ENCODE peak calls at places on chromosomes 12 and 14, in ten cellular contexts. Z is lower lobe of right lung; K is activated CD8-positive, alpha-beta memory T cell treated with anti-CD3 and anti-CD28 coated beads for 24 hours; N is posterior cingulate gyrus; M is smooth muscle cell of the brain vasculature; L is RWPE1; F is HFF-Myc; X is left ventricle myocardium inferior; C is non-pigmented ciliary epithelial cell; S is left kidney. W is an unnamed sample.

GRCh38 chr12:84077692-84078091 is 834.9 kb downstream of the SLC6A15 start:
- DNase-seq in Z (no peak), K (no peak), N (no peak), M (no peak), L (no peak), F (no peak), X (no peak), C (no peak), S (peak), W (no peak)

GRCh38 chr14:72965249-72965648 is 39.0 kb downstream of the DCAF4 start:
- DNase-seq in Z (no peak), K (no peak), N (no peak), M (no peak), L (peak), F (no peak), X (no peak), C (no peak), S (no peak), W (no peak)

GRCh38 chr14:86794689-86795088 is 1198.3 kb downstream of the GALC start:
- DNase-seq in Z (no peak), K (no peak), N (no peak), M (no peak), L (no peak), F (no peak), X (no peak), C (no peak), S (no peak), W (no peak)

GRCh38 chr12:131894981-131895639 is 688 bp downstream of the ULK1 start:
- DNase-seq in Z (no peak), K (peak), N (peak), M (no peak), L (no peak), F (no peak), X (no peak), C (no peak), S (peak), W (no peak)

GRCh38 chr14:53217283-53217994 is 64.3 kb upstream of the DDHD1 start:
- DNase-seq in Z (peak), K (peak), N (peak), M (no peak), L (peak), F (peak), X (peak), C (no peak), S (peak), W (peak)

GRCh38 chr14:98498019-98498885 is 773.7 kb downstream of the BCL11B start:
- DNase-seq in Z (no peak), K (no peak), N (peak), M (no peak), L (peak), F (no peak), X (no peak), C (no peak), S (no peak), W (no peak)

GRCh38 chr12:71141270-71141948 is 16.4 kb downstream of the TSPAN8 start:
- DNase-seq in Z (no peak), K (no peak), N (no peak), M (no peak), L (no peak), F (no peak), X (no peak), C (no peak), S (no peak), W (no peak)

GRCh38 chr14:71423481-71423880 is 508.7 kb upstream of the RGS6 start:
- DNase-seq in Z (no peak), K (no peak), N (no peak), M (no peak), L (no peak), F (no peak), X (no peak), C (no peak), S (no peak), W (no peak)

GRCh38 chr14:105841022-105842009 is 314.9 kb downstream of the TMEM121 start:
- DNase-seq in Z (no peak), K (no peak), N (peak), M (no peak), L (no peak), F (no peak), X (no peak), C (no peak), S (no peak), W (no peak)

GRCh38 chr12:2988494-2988893 is 29.3 kb downstream of the TEAD4 start:
- DNase-seq in Z (no peak), K (no peak), N (no peak), M (no peak), L (no peak), F (no peak), X (no peak), C (no peak), S (no peak), W (no peak)

GRCh38 chr14:60721331-60722162 is 2.6 kb downstream of the SIX4 start:
- DNase-seq in Z (peak), K (peak), N (peak), M (no peak), L (peak), F (no peak), X (no peak), C (no peak), S (peak), W (no peak)

GRCh38 chr14:50061664-50062437 is 54.5 kb downstream of the VCPKMT start:
- DNase-seq in Z (no peak), K (peak), N (peak), M (no peak), L (peak), F (peak), X (no peak), C (no peak), S (peak), W (no peak)

GRCh38 chr14:34711169-34711568 is 3.2 kb downstream of the CFL2 start:
- DNase-seq in Z (no peak), K (no peak), N (no peak), M (peak), L (peak), F (peak), X (no peak), C (peak), S (no peak), W (peak)

GRCh38 chr12:132259872-132260695 is 69.3 kb downstream of the GALNT9 start:
- DNase-seq in Z (no peak), K (no peak), N (peak), M (no peak), L (no peak), F (no peak), X (no peak), C (no peak), S (no peak), W (no peak)

GRCh38 chr14:64410084-64410774 is 22.1 kb downstream of the MTHFD1 start:
- DNase-seq in Z (no peak), K (no peak), N (no peak), M (no peak), L (no peak), F (no peak), X (no peak), C (no peak), S (peak), W (no peak)

GRCh38 chr12:84305144-84305543 is 607.5 kb downstream of the SLC6A15 start:
- DNase-seq in Z (no peak), K (no peak), N (no peak), M (peak), L (no peak), F (peak), X (no peak), C (no peak), S (no peak), W (no peak)

GRCh38 chr14:44961151-44961729 is 507 bp downstream of the KLHL28 start:
- DNase-seq in Z (peak), K (peak), N (peak), M (no peak), L (peak), F (no peak), X (peak), C (no peak), S (peak), W (no peak)

GRCh38 chr14:90405101-90405500 is 8.3 kb downstream of the CALM1 start:
- DNase-seq in Z (no peak), K (no peak), N (no peak), M (no peak), L (no peak), F (no peak), X (no peak), C (no peak), S (no peak), W (no peak)

GRCh38 chr12:118136559-118137003 is 657 bp downstream of the PEBP1 start:
- DNase-seq in Z (peak), K (peak), N (peak), M (no peak), L (peak), F (no peak), X (peak), C (no peak), S (peak), W (no peak)

GRCh38 chr12:65822732-65823480 is 1.4 kb upstream of the HMGA2 start:
- DNase-seq in Z (no peak), K (no peak), N (no peak), M (peak), L (no peak), F (peak), X (no peak), C (no peak), S (peak), W (no peak)

GRCh38 chr12:62787023-62787422 is 147.9 kb downstream of the PPM1H start:
- DNase-seq in Z (no peak), K (no peak), N (no peak), M (no peak), L (no peak), F (no peak), X (no peak), C (no peak), S (no peak), W (no peak)

GRCh38 chr14:51302319-51303030 is 62.4 kb downstream of the TMX1 start:
- DNase-seq in Z (no peak), K (no peak), N (no peak), M (no peak), L (no peak), F (no peak), X (no peak), C (no peak), S (no peak), W (no peak)

GRCh38 chr12:106042091-106042490 is 96.7 kb downstream of the NUAK1 start:
- DNase-seq in Z (no peak), K (no peak), N (no peak), M (no peak), L (no peak), F (no peak), X (no peak), C (no peak), S (no peak), W (no peak)

GRCh38 chr14:61452452-61452851 is 131.1 kb downstream of the PRKCH start:
- DNase-seq in Z (no peak), K (peak), N (no peak), M (no peak), L (no peak), F (no peak), X (no peak), C (no peak), S (no peak), W (no peak)

GRCh38 chr12:54560374-54560858 is 11.0 kb downstream of the PDE1B start:
- DNase-seq in Z (peak), K (peak), N (peak), M (no peak), L (peak), F (peak), X (peak), C (peak), S (peak), W (no peak)

GRCh38 chr14:33762462-33762861 is 188.4 kb downstream of the EGLN3 start:
- DNase-seq in Z (no peak), K (no peak), N (no peak), M (no peak), L (no peak), F (no peak), X (no peak), C (no peak), S (no peak), W (no peak)

GRCh38 chr12:27843714-27844245 is 63.7 kb upstream of the MANSC4 start:
- DNase-seq in Z (no peak), K (no peak), N (no peak), M (no peak), L (no peak), F (no peak), X (no peak), C (peak), S (peak), W (no peak)

GRCh38 chr12:92370828-92371227 is 225.2 kb upstream of the BTG1 start:
- DNase-seq in Z (no peak), K (no peak), N (no peak), M (no peak), L (no peak), F (no peak), X (no peak), C (no peak), S (no peak), W (no peak)

GRCh38 chr12:103671367-103671766 is 84.3 kb downstream of the STAB2 start:
- DNase-seq in Z (no peak), K (no peak), N (no peak), M (no peak), L (no peak), F (no peak), X (no peak), C (no peak), S (no peak), W (no peak)

GRCh38 chr12:123671876-123672275 is 963 bp downstream of the TCTN2 start:
- DNase-seq in Z (no peak), K (no peak), N (no peak), M (no peak), L (no peak), F (no peak), X (no peak), C (peak), S (peak), W (no peak)

GRCh38 chr12:25328082-25328712 is 77.5 kb upstream of the KRAS start:
- DNase-seq in Z (no peak), K (no peak), N (no peak), M (no peak), L (peak), F (no peak), X (no peak), C (no peak), S (peak), W (no peak)

GRCh38 chr12:53844989-53845836 is 93.4 kb upstream of the HOXC13 start:
- DNase-seq in Z (no peak), K (no peak), N (no peak), M (no peak), L (peak), F (no peak), X (no peak), C (no peak), S (no peak), W (peak)

GRCh38 chr12:31407562-31407961 is 81.6 kb upstream of the SINHCAF start:
- DNase-seq in Z (no peak), K (no peak), N (no peak), M (no peak), L (no peak), F (no peak), X (no peak), C (no peak), S (no peak), W (no peak)

GRCh38 chr12:15662303-15662980 is 126.7 kb downstream of the EPS8 start:
- DNase-seq in Z (no peak), K (no peak), N (no peak), M (peak), L (peak), F (peak), X (no peak), C (peak), S (no peak), W (peak)

GRCh38 chr12:3418609-3419469 is 72.2 kb upstream of the PRMT8 start:
- DNase-seq in Z (no peak), K (no peak), N (no peak), M (no peak), L (no peak), F (no peak), X (no peak), C (no peak), S (no peak), W (no peak)

GRCh38 chr14:104697892-104698583 is 8.6 kb downstream of the INF2 start:
- DNase-seq in Z (peak), K (no peak), N (peak), M (no peak), L (no peak), F (no peak), X (no peak), C (no peak), S (peak), W (no peak)